ENCODE peak calls at places on chromosomes 1 and 21, in ten cellular contexts. X, E, G, J, R, L, B, S, I and A are unnamed samples.

GRCh38 chr1:229836324-229836723 is 210.3 kb downstream of the URB2 start:
- DNase-seq in X (no peak), E (no peak), G (no peak), J (no peak), R (no peak), L (no peak), B (peak; percentile 3), S (no peak), I (no peak), A (no peak)

GRCh38 chr1:94043738-94044289 is 77.1 kb downstream of the ABCA4 start:
- DNase-seq in X (no peak), E (no peak), G (no peak), J (no peak), R (no peak), L (no peak), B (no peak), S (no peak), I (no peak), A (no peak)

GRCh38 chr1:239719642-239720258 is 333.4 kb downstream of the CHRM3 start:
- DNase-seq in X (peak; percentile 81), E (peak; percentile 49), G (peak; percentile 11), J (no peak), R (no peak), L (peak; percentile 51), B (no peak), S (peak; percentile 6), I (no peak), A (no peak)

GRCh38 chr1:74363220-74363619 is 128.0 kb downstream of the TNNI3K start:
- DNase-seq in X (no peak), E (no peak), G (no peak), J (no peak), R (peak; percentile 7), L (no peak), B (no peak), S (no peak), I (no peak), A (no peak)

GRCh38 chr1:27572019-27572678 is 31.8 kb downstream of the AHDC1 start:
- DNase-seq in X (no peak), E (no peak), G (no peak), J (no peak), R (no peak), L (no peak), B (no peak), S (no peak), I (no peak), A (no peak)

GRCh38 chr21:45335761-45336534 is 48.3 kb upstream of the POFUT2 start:
- DNase-seq in X (no peak), E (no peak), G (no peak), J (no peak), R (no peak), L (no peak), B (no peak), S (no peak), I (no peak), A (no peak)

GRCh38 chr1:41383094-41383852 is 22.0 kb downstream of the FOXO6 start:
- DNase-seq in X (no peak), E (peak; percentile 25), G (no peak), J (no peak), R (no peak), L (peak; percentile 47), B (peak; percentile 54), S (no peak), I (no peak), A (no peak)

GRCh38 chr1:219123041-219123440 is 50.6 kb upstream of the LYPLAL1 start:
- DNase-seq in X (no peak), E (no peak), G (no peak), J (no peak), R (no peak), L (no peak), B (peak; percentile 48), S (no peak), I (peak; percentile 24), A (no peak)

GRCh38 chr1:56446531-56447098 is 132.7 kb downstream of the PLPP3 start:
- DNase-seq in X (no peak), E (no peak), G (no peak), J (no peak), R (no peak), L (no peak), B (peak; percentile 81), S (no peak), I (peak; percentile 50), A (no peak)

GRCh38 chr1:237590381-237590780 is 300.3 kb downstream of the ZP4 start:
- DNase-seq in X (no peak), E (no peak), G (no peak), J (no peak), R (no peak), L (no peak), B (no peak), S (no peak), I (no peak), A (no peak)

GRCh38 chr1:247430430-247430829 is 14.5 kb downstream of the NLRP3 start:
- DNase-seq in X (no peak), E (no peak), G (no peak), J (no peak), R (no peak), L (no peak), B (no peak), S (no peak), I (no peak), A (no peak)

GRCh38 chr1:64133036-64133435 is 70.4 kb upstream of the UBE2U start:
- DNase-seq in X (no peak), E (no peak), G (no peak), J (no peak), R (no peak), L (no peak), B (peak; percentile 100), S (no peak), I (peak; percentile 84), A (peak; percentile 97)

GRCh38 chr1:222950892-222951291 is 136.1 kb downstream of the DISP1 start:
- DNase-seq in X (no peak), E (no peak), G (no peak), J (no peak), R (no peak), L (no peak), B (no peak), S (no peak), I (no peak), A (no peak)

GRCh38 chr1:160768295-160768657 is 27.7 kb upstream of the LY9 start:
- DNase-seq in X (peak; percentile 92), E (peak; percentile 88), G (peak; percentile 79), J (no peak), R (no peak), L (peak; percentile 89), B (no peak), S (peak; percentile 71), I (no peak), A (no peak)

GRCh38 chr1:201022178-201022823 is 1.2 kb downstream of the KIF21B start:
- DNase-seq in X (no peak), E (no peak), G (no peak), J (no peak), R (no peak), L (peak; percentile 35), B (no peak), S (no peak), I (no peak), A (no peak)